ENCODE peak calls at places on chromosome 11, in five cellular contexts. E, K, R, I and T are unnamed samples.

GRCh38 chr11:2580444-2581050 is 119.2 kb downstream of the KCNQ1OT1 start:
- DNase-seq in E (no peak), K (peak), R (no peak), I (peak), T (no peak)

GRCh38 chr11:108198833-108199232 is 23.6 kb downstream of the NPAT start:
- DNase-seq in E (no peak), K (no peak), R (no peak), I (no peak), T (no peak)

GRCh38 chr11:70364745-70365535 is 33.4 kb upstream of the CTTN start:
- DNase-seq in E (no peak), K (no peak), R (peak), I (no peak), T (no peak)

GRCh38 chr11:78199015-78199652 is 10.4 kb downstream of the USP35 start:
- DNase-seq in E (no peak), K (no peak), R (no peak), I (no peak), T (no peak)

GRCh38 chr11:102546427-102546826 is 15.9 kb upstream of the MMP7 start:
- DNase-seq in E (no peak), K (no peak), R (no peak), I (no peak), T (no peak)

GRCh38 chr11:130124096-130124495 is 35.5 kb upstream of the ST14 start:
- DNase-seq in E (peak), K (peak), R (no peak), I (no peak), T (no peak)

GRCh38 chr11:16945671-16946469 is 68.3 kb downstream of the PLEKHA7 start:
- DNase-seq in E (peak), K (no peak), R (peak), I (peak), T (peak)

GRCh38 chr11:128318856-128319474 is 268.4 kb downstream of the ETS1 start:
- DNase-seq in E (no peak), K (no peak), R (peak), I (no peak), T (no peak)

GRCh38 chr11:46122955-46123354 is 1.7 kb upstream of the PHF21A start:
- DNase-seq in E (no peak), K (no peak), R (no peak), I (no peak), T (no peak)

GRCh38 chr11:134196756-134197155 is 27.0 kb downstream of the NCAPD3 start:
- DNase-seq in E (no peak), K (no peak), R (no peak), I (no peak), T (no peak)

GRCh38 chr11:121964591-121964990 is 151.4 kb downstream of the BLID start:
- DNase-seq in E (peak), K (no peak), R (no peak), I (no peak), T (no peak)

GRCh38 chr11:46299425-46300067 is 22.1 kb downstream of the CREB3L1 start:
- DNase-seq in E (no peak), K (no peak), R (no peak), I (no peak), T (no peak)

GRCh38 chr11:16299884-16300778 is 56.2 kb downstream of the SOX6 start:
- DNase-seq in E (no peak), K (no peak), R (no peak), I (no peak), T (no peak)

GRCh38 chr11:369336-370018 is at the start of gene B4GALNT4:
- DNase-seq in E (peak), K (no peak), R (no peak), I (peak), T (peak)

GRCh38 chr11:697028-697491 is 1.4 kb downstream of the TMEM80 start:
- DNase-seq in E (no peak), K (no peak), R (no peak), I (no peak), T (no peak)

GRCh38 chr11:27209562-27210005 is 153.4 kb downstream of the CCDC34 start:
- DNase-seq in E (peak), K (no peak), R (no peak), I (no peak), T (no peak)

GRCh38 chr11:100340416-100341323 is 346.4 kb upstream of the ARHGAP42 start:
- DNase-seq in E (no peak), K (no peak), R (no peak), I (no peak), T (no peak)

GRCh38 chr11:120431633-120432032 is 79.9 kb upstream of the GRIK4 start:
- DNase-seq in E (peak), K (no peak), R (no peak), I (peak), T (no peak)

GRCh38 chr11:73140213-73141030 is 1.7 kb downstream of the FCHSD2 start:
- DNase-seq in E (peak), K (no peak), R (no peak), I (peak), T (no peak)

GRCh38 chr11:114262681-114263509 is 33.3 kb upstream of the NNMT start:
- DNase-seq in E (peak), K (peak), R (peak), I (peak), T (no peak)

GRCh38 chr11:122141757-122142156 is 25.7 kb upstream of the BLID start:
- DNase-seq in E (no peak), K (no peak), R (no peak), I (no peak), T (no peak)

GRCh38 chr11:121446752-121447156 is 5.4 kb upstream of the SORL1 start:
- DNase-seq in E (no peak), K (no peak), R (no peak), I (peak), T (no peak)

GRCh38 chr11:44842219-44842618 is 108.5 kb downstream of the TP53I11 start:
- DNase-seq in E (no peak), K (no peak), R (no peak), I (no peak), T (no peak)

DNA sequence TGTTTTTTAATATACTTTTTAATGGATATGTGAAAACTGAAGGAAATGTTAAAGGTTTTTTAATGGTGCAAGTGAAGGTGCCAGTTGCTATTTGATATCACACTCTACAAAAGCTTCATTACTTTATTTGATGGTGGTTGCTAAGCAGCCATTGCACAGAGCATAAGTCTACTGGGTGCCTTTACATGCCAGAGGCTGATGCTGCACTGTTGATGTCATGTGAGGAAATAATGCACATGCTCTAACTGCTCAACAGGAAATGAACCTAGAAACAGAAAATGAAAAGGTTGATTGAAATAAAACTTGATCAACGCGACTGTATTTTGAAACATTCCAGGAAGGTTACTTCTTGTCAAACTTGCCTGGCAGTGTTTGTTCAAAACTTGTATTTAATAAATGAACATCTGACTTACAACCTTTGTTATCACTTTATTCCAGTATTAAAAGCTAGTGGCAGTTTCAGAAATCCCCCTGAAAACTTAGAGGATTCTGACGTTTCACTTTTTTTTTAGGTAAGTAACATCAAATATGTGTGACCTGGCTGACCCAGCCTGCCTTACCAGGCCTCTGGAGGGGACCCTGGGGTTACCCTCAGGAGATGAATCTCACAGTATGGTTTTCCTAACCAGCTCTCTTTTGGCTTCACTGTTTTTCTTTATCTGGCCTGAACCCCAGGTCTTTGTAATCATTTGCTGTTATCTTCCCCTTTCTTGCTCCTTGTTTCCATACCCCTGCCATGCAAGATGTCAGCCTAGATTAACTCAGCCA is 2.4 kb upstream of the ATP5MG start:
- DNase-seq in E (no peak), K (no peak), R (peak), I (no peak), T (no peak)
- H3K27ac ChIP-seq in E (no peak), K (no peak), R (peak), I (no peak), T (no peak)

GRCh38 chr11:77175021-77175842 is 47.2 kb downstream of the MYO7A start:
- DNase-seq in E (no peak), K (peak), R (no peak), I (no peak), T (no peak)

GRCh38 chr11:77172666-77172982 is 44.6 kb downstream of the MYO7A start:
- DNase-seq in E (no peak), K (no peak), R (no peak), I (peak), T (no peak)

GRCh38 chr11:77174559-77174958 is 46.5 kb downstream of the MYO7A start:
- DNase-seq in E (no peak), K (no peak), R (no peak), I (no peak), T (no peak)

GRCh38 chr11:77171885-77172665 is 44.0 kb downstream of the MYO7A start:
- DNase-seq in E (no peak), K (no peak), R (no peak), I (no peak), T (no peak)

GRCh38 chr11:77173494-77173893 is 45.4 kb downstream of the MYO7A start:
- DNase-seq in E (no peak), K (no peak), R (no peak), I (no peak), T (no peak)
- H3K27ac ChIP-seq in E (no peak), K (no peak), R (no peak), I (no peak), T (no peak)

DNA sequence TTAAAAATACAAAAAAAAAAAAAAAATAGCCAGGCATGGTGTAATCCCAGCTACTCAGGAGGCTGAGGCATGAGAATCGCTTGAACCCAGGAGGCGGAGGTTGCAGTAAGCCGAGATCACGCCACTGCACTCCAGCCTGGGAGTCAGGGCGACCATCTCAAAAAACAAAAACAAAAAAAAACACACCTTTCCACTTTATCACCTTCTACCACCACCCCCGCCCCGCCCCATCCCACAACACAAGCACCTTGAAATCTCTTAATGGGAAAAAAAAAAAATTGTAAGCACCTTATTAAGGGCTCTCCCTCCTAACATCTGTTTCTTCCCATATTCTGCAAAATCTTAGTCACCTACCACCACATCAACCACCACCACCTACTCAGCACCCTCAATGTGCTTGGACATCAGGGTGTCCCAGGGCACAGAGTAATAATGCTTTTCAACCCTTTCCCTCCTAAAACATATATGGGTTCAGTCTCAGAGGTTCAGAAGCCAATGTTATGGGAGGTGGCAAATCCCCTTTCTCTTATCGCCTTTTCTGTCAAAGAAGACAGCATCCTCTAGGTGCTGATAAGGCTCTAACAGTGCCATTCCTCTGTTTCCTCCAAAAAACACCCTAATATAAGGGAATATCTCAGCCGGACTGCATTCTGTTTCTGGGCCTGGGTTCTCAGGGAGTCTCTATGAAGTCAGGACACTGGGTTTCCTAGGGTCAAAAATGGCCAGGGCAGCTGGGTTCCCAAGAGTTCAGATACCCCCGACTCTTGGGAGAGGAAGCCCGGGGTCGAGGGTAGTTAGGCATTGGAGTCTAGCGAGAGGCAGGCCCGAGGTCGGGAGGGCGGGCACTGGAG is 721 bp downstream of the INTS5 start:
- DNase-seq in E (no peak), K (no peak), R (no peak), I (no peak), T (no peak)
- H3K27ac ChIP-seq in E (peak), K (peak), R (peak), I (peak), T (peak)

GRCh38 chr11:59556115-59556882 is 45.0 kb downstream of the OR4D9 start:
- DNase-seq in E (peak), K (peak), R (peak), I (peak), T (no peak)
- H3K27ac ChIP-seq in E (peak), K (peak), R (peak), I (peak), T (peak)

DNA sequence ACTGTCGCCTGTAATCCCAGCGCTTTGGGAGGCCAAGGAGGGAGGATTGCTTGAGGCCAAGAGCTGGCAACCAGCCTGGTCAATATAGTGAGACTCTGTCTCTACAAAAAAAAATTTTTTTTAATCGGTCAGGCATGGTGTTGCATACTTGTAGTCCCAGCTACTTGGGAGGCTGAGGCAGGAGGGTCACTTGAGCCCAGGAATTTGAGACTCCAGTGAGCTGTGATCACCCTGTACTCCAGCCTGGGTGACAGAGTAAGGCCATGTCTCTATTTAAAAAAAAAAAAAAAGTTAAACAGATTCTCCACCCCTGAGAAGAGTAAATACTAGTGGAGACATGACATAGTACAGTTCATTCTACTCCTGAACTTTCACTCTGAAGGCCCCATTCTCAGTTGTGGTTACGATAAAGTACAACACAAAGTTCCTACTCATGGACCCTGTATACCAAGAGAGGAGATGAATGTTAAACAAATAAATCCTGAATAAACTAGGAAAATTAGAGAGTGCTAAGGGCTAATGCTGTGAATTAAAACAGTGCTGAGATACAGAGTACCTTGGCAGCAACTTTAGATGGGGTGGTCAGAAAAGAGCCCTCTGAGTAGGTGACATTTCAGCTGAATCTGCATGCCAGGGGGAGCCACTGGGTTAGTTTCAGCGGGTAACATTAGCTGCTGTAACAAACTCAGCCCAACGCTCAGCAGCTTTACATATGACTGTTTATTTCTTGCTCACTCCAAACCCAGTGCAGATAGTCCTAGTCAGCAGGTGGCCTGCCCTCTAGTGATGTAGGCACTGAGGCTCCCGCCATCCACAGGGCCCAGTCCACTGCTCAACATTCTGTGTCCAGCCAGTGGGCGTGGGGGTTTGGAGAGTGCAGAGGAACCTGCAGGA is 75.1 kb downstream of the DBX1 start:
- DNase-seq in E (no peak), K (no peak), R (no peak), I (no peak), T (no peak)
- H3K27ac ChIP-seq in E (no peak), K (no peak), R (no peak), I (no peak), T (no peak)

GRCh38 chr11:127106938-127107337 is 106.4 kb upstream of the KIRREL3 start:
- DNase-seq in E (no peak), K (no peak), R (no peak), I (no peak), T (no peak)

GRCh38 chr11:127108838-127109237 is 108.3 kb upstream of the KIRREL3 start:
- DNase-seq in E (no peak), K (no peak), R (no peak), I (no peak), T (no peak)

GRCh38 chr11:127106142-127106541 is 105.6 kb upstream of the KIRREL3 start:
- DNase-seq in E (no peak), K (no peak), R (no peak), I (no peak), T (no peak)

GRCh38 chr11:127103586-127104388 is 103.2 kb upstream of the KIRREL3 start:
- DNase-seq in E (no peak), K (no peak), R (no peak), I (no peak), T (no peak)

DNA sequence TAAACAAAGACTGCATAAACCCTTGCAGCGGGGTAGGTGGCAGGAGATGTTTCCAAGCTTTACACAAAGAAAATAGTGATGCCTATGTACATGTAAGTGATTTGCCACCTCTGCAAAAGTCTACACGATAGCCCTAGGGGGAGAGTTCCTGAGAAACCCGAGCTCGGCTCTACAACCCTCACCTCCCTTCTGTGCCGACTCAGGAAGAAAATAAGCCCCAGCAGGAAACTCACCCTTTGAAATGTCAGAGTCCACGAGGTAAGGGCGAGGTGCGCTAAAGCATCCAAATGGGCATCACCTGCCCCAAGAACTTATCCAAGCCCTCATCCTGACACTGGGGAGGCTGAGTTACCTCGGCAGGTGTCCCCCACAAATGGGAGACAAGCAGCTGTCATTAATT is 105.0 kb upstream of the KIRREL3 start:
- DNase-seq in E (no peak), K (no peak), R (no peak), I (no peak), T (no peak)
- H3K27ac ChIP-seq in E (no peak), K (no peak), R (no peak), I (no peak), T (no peak)

DNA sequence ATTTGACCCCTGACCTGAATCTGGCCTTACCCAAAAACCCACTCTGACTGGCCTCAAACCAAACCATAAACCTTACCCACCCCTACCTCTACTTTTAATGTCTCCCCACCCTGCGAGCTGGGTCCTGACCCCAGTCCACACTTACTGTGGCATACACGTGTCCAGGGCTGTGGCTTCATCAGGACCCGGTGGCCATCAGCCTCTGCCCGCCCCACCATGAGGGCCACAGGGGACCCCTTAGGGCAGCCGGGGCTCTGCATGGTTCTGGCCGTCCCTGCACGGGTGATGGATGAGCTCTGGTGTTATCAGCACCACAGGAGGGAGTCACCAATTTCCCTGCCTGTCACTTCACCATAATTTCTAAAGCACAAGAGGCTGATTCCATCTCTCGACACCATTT is 87.5 kb upstream of the LMO1 start:
- DNase-seq in E (no peak), K (no peak), R (no peak), I (no peak), T (no peak)
- H3K27ac ChIP-seq in E (no peak), K (no peak), R (no peak), I (no peak), T (no peak)

DNA sequence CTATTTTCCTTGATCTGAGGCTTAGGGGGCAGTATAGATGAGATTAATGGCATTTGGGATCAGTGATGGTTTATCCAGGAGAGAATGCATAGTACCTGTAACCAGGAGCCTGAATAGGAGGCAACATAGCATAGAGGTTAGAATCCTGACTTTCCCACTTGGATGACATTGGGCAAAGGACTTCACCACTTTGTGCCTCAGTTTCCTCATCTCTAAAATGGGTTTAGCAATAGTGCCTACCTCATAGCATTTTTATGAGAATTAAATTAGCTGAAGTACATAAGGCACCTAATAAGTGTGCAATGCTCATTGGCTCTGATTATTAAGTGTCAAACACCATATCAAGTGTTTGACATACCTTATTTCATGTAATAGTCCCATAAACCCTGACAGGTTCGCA is 30.8 kb downstream of the CD44 start:
- DNase-seq in E (no peak), K (no peak), R (no peak), I (no peak), T (no peak)
- H3K27ac ChIP-seq in E (no peak), K (peak), R (no peak), I (no peak), T (no peak)

DNA sequence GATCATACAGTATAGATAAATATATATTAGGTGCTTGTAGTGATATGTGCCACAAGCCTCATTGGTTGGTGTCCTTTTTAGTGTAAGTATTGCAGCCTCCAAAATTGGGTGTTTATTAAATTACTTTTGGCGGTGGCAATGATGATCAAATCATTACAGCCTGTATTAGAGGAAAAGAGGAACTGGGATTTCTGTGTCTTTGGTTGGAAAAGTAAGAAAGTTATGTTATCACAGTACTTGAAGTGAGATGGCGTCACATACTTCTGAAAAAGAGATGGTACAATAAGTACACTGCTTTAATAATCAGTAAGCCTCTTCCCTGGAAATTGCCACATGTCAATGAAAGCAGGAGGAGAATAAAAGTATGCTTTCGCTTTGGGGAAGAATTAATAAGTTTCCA is 523 bp upstream of the MPZL3 start:
- DNase-seq in E (no peak), K (no peak), R (no peak), I (no peak), T (no peak)
- H3K27ac ChIP-seq in E (no peak), K (no peak), R (peak), I (no peak), T (no peak)